ENCODE peak calls at places on chromosomes 16 and 17, in four cellular contexts. I is K562, V is GM12878, Y is HepG2. C is an unnamed sample.

GRCh38 chr17:65514082-65514481 is 47.4 kb downstream of the AXIN2 start:
- DNase-seq in I (no peak), Y (no peak), V (no peak), C (no peak)

GRCh38 chr16:2507052-2507678 is 6.6 kb upstream of the ATP6V0C start:
- DNase-seq in V (peak; percentile 41), I (no peak), Y (no peak), C (no peak)

GRCh38 chr16:67461600-67462278 is 19.2 kb downstream of the ATP6V0D1 start:
- DNase-seq in I (no peak), V (no peak), Y (no peak), C (no peak)

GRCh38 chr16:74280448-74280847 is 16.2 kb upstream of the PSMD7 start:
- DNase-seq in I (peak; percentile 44), V (no peak), Y (no peak), C (no peak)

GRCh38 chr16:106623-107324 is 28.7 kb downstream of the MPG start:
- DNase-seq in I (peak; percentile 91), V (no peak), Y (peak; percentile 66), C (peak; percentile 79)

GRCh38 chr17:33520404-33521032 is 227.4 kb upstream of the ASIC2 start:
- DNase-seq in V (no peak), Y (peak; percentile 23), I (peak; percentile 71), C (peak; percentile 83)

GRCh38 chr17:57574040-57574513 is 171.0 kb downstream of the CCDC182 start:
- DNase-seq in V (no peak), Y (no peak), I (no peak), C (no peak)

GRCh38 chr16:11494029-11494428 is 92.7 kb downstream of the LITAF start:
- DNase-seq in I (no peak), Y (no peak), V (no peak), C (peak; percentile 70)

DNA sequence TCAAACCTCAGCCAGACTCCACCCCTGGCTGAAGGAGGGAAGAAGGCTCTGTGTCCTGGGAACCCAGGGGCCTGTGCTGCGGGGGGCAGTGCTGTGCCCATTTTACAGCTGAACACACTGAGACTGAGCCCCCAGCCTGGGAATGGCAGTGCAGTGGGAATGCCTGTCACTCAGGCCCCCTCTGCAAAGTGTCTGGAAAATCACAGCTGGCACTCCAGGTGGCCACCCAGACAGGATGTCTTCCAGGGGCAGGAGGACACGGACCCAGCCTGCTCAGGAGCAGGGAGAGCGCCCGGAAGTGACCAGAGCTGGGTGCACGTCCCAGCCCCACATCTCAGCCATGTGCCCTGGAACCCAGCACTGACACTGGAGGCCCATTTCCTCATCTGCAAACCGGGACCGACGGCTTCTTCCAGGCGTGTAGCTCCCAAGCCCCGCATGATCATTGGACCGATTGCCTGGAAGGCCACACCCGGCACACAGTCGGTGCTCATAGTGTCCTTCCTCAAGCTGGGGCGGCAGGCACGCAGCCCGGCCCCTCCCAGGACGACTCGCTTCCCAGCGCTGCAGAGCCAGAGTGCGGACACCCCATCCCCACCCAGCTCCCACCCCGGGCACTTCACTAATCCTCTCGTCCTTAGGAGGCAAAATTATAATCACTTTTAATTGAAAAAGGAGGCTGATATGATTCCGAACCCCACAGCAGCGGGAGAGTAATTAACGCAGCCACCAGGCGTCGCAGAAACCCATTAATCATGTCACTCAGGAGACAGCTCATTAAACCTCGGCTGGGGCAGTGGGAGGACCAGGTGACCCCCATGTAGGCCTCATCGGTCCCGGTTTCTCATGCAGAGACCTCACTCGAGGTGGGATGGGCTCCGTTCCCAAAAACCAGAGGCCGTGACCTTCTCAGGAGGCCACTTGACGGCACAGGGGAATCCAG is 32.9 kb downstream of the ZNF469 start:
- DNase-seq in Y (no peak), I (peak; percentile 54), V (no peak), C (no peak)
- TF ChIP-seq MAX in Y (no peak), I (peak; percentile 18), V (no peak), C (no peak)

GRCh38 chr16:57938484-57938883 is 32.4 kb downstream of the CNGB1 start:
- DNase-seq in Y (no peak), V (no peak), I (no peak), C (no peak)

GRCh38 chr16:57940382-57940966 is 30.5 kb downstream of the CNGB1 start:
- DNase-seq in V (no peak), I (no peak), Y (no peak), C (no peak)

GRCh38 chr16:57939872-57940224 is 31.1 kb downstream of the CNGB1 start:
- DNase-seq in V (no peak), I (no peak), Y (no peak), C (no peak)

GRCh38 chr16:57938936-57939871 is 31.7 kb downstream of the CNGB1 start:
- DNase-seq in Y (peak; percentile 22), I (no peak), V (no peak), C (no peak)

GRCh38 chr16:57941016-57941656 is 29.8 kb downstream of the CNGB1 start:
- DNase-seq in V (no peak), Y (no peak), I (no peak), C (peak; percentile 86)
- TF ChIP-seq MXI1 in V (no peak), Y (no peak), I (no peak), C (no peak)

GRCh38 chr17:82175166-82175565 is 37.5 kb downstream of the CCDC57 start:
- DNase-seq in I (no peak), V (no peak), Y (no peak), C (peak; percentile 16)

GRCh38 chr17:82171750-82172375 is 40.8 kb downstream of the CCDC57 start:
- DNase-seq in Y (no peak), I (no peak), V (no peak), C (no peak)

GRCh38 chr17:82170412-82170961 is 42.2 kb downstream of the CCDC57 start:
- DNase-seq in V (no peak), I (peak; percentile 72), Y (no peak), C (no peak)

GRCh38 chr17:82173351-82174041 is 39.1 kb downstream of the CCDC57 start:
- DNase-seq in V (no peak), Y (no peak), I (peak; percentile 22), C (no peak)

GRCh38 chr17:82172461-82173160 is 40.0 kb downstream of the CCDC57 start:
- DNase-seq in I (no peak), V (no peak), Y (no peak), C (no peak)
- H3K36me3 ChIP-seq in I (peaks cover 49% of the 10 kb centered on the region), V (peaks cover 2% of the 10 kb centered on the region), Y (peaks cover 11% of the 10 kb centered on the region), C (peaks cover 51% of the 10 kb centered on the region)

DNA sequence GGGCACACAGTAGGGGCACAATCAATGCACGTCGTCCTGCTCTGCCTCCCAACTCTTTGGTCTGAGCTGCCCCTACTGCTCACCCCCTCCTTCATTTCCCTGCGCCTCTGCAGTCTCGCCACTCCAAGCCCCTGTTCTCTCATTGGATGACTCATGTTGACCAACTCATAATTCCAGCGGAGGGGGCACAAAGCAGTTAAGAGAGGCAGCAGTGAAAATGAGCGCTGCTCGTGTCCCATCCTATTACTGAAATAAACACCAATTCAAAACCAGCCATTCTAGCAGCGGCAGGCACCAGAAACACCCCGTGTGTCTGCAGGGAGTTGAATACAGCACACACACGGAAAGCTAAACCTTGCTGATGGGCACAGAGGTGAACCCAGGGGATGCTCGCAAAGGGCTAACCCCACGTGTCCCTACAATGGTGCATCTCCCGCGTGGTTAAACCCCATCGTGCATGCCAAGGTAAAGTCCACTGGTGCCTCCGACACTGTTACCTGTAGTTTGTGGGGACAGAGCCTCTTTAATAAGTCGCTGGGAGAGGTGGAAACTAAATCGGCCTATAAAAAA is 310.4 kb downstream of the XYLT1 start:
- DNase-seq in I (peak; percentile 3), Y (no peak), V (no peak), C (no peak)
- TF ChIP-seq MAX in I (no peak), Y (no peak), V (no peak), C (no peak)

GRCh38 chr16:85422374-85423185 is 190.5 kb upstream of the GSE1 start:
- DNase-seq in V (no peak), Y (peak; percentile 92), I (peak; percentile 45), C (no peak)
- TF ChIP-seq MXI1 in V (no peak), Y (peak; percentile 16), I (no peak), C (no peak)

GRCh38 chr17:80214012-80214877 is 5.9 kb downstream of the SGSH start:
- DNase-seq in Y (no peak), V (no peak), I (no peak), C (no peak)
- H3K36me3 ChIP-seq in Y (peaks cover 22% of the 10 kb centered on the region), V (peaks cover 5% of the 10 kb centered on the region), I (peaks cover 44% of the 10 kb centered on the region), C (peaks cover 27% of the 10 kb centered on the region)

DNA sequence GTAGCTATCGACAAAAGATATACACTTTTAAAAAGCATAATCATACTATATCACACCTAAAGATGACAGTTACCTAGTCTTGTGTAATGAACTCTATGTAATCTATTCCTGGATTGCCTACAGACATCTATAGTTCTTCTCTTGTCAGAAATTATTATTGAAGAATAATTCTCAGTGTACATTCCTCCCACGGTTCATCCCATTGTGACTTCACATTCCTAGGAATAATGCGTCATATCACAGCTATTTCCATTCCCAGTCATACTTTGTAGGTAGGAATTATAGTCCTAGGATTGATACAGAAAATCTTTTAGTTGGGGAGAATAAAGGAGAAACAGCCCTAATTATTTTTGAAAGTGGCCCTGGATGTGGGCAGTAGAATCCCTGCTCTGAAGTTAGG is 44.0 kb upstream of the ABCC11 start:
- DNase-seq in V (no peak), I (no peak), Y (no peak), C (no peak)
- TF ChIP-seq MAX in V (no peak), I (no peak), Y (no peak), C (no peak)

GRCh38 chr17:63358111-63358839 is 87.8 kb downstream of the CYB561 start:
- DNase-seq in I (no peak), V (no peak), Y (no peak), C (peak; percentile 39)
- TF ChIP-seq MXI1 in I (no peak), V (no peak), Y (no peak), C (no peak)

DNA sequence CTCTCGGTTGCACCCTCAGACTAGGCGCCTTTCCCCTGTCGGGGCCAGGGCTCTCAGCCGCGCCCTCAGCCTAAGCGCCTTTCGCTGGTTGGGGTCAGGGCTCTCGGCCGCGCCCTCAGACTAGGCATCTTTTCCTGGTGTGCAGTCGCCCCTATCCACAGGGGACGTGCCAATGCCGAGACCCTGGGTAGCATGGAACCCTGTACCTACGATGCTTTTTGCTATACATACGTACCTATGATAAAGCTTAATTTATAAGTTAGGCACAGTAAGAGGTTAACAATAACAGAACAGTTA is 9.1 kb downstream of the ACSF3 start:
- DNase-seq in Y (no peak), V (no peak), I (no peak), C (no peak)
- H3K36me3 ChIP-seq in Y (peaks cover 47% of the 10 kb centered on the region), V (peaks cover 20% of the 10 kb centered on the region), I (peaks cover 82% of the 10 kb centered on the region), C (no peaks in the 10 kb centered on the region)

GRCh38 chr17:6361733-6362132 is 73.2 kb downstream of the AIPL1 start:
- DNase-seq in Y (no peak), I (no peak), V (no peak), C (peak; percentile 42)

GRCh38 chr17:6366144-6366755 is 68.7 kb downstream of the AIPL1 start:
- DNase-seq in Y (no peak), I (no peak), V (no peak), C (no peak)

DNA sequence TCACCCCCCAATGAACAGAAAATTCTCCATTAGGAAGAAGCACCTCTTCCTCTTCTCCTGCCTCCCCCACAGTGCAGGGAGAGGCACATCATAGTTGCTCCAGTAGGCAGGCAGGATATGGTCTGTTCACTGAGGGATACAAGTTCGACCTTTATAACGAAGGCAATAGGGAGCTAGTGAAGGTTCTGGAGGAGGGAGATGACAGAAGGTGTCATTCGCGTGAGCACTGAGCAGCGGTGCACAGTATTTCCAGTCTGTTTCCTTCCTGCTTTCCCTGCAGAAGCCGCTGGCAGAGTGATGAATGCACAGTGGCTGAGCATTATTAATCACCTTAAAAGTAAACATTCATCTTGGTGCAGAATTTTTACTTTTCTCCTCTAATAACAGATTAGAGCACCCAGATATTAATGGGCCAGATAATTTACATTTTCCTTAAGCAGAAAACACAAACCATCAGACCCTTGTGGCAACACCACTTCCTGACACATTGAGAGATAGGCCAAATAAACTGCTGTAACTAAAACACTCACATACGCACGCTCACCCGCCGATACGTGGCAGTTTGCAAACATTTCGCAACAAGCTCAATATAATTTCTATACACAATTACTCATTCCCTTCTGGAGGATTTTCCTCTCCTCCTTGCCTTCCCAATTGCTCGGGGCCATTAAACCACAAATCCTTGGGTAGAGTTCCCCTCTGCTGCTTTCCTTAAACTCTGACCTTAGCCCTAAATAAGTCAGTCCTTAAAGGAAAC is 69.6 kb downstream of the AIPL1 start:
- DNase-seq in Y (no peak), I (no peak), V (no peak), C (no peak)
- TF ChIP-seq MAX in Y (no peak), I (no peak), V (no peak), C (no peak)